ENCODE peak calls at places on chromosomes 4 and X, in nine cellular contexts. One of them, this sample, is unnamed.

GRCh38 chr4:41709844-41710481 is 38.6 kb downstream of the PHOX2B start:
- DNase-seq in AG04450: peak; percentile 49
- DNase-seq in choroid plexus epithelial cell: peak; percentile 80
- DNase-seq in heart right ventricle: no peak
- DNase-seq in tibial nerve: no peak
- DNase-seq in suprapubic skin: no peak
- DNase-seq in HFF-Myc: peak; percentile 77
- DNase-seq in uterus: no peak
- DNase-seq in endothelial cell: no peak
- DNase-seq in this sample: no peak

GRCh38 chrX:134526399-134526798 is 66.4 kb downstream of the HPRT1 start:
- DNase-seq in AG04450: no peak
- DNase-seq in choroid plexus epithelial cell: no peak
- DNase-seq in heart right ventricle: no peak
- DNase-seq in tibial nerve: no peak
- DNase-seq in suprapubic skin: no peak
- DNase-seq in HFF-Myc: no peak
- DNase-seq in uterus: no peak
- DNase-seq in endothelial cell: no peak
- DNase-seq in this sample: no peak

GRCh38 chr4:76035146-76035545 is 724 bp downstream of the CXCL11 start:
- DNase-seq in AG04450: no peak
- DNase-seq in choroid plexus epithelial cell: no peak
- DNase-seq in heart right ventricle: no peak
- DNase-seq in tibial nerve: no peak
- DNase-seq in suprapubic skin: no peak
- DNase-seq in HFF-Myc: no peak
- DNase-seq in uterus: no peak
- DNase-seq in endothelial cell: no peak
- DNase-seq in this sample: no peak

GRCh38 chrX:44431206-44431605 is 87.7 kb upstream of the EFHC2 start:
- DNase-seq in AG04450: no peak
- DNase-seq in choroid plexus epithelial cell: no peak
- DNase-seq in heart right ventricle: no peak
- DNase-seq in tibial nerve: no peak
- DNase-seq in suprapubic skin: no peak
- DNase-seq in HFF-Myc: no peak
- DNase-seq in uterus: no peak
- DNase-seq in endothelial cell: no peak
- DNase-seq in this sample: no peak

GRCh38 chrX:108763559-108763958 is 27.2 kb upstream of the IRS4 start:
- DNase-seq in AG04450: no peak
- DNase-seq in choroid plexus epithelial cell: no peak
- DNase-seq in heart right ventricle: no peak
- DNase-seq in tibial nerve: no peak
- DNase-seq in suprapubic skin: no peak
- DNase-seq in HFF-Myc: no peak
- DNase-seq in uterus: no peak
- DNase-seq in endothelial cell: no peak
- DNase-seq in this sample: no peak

GRCh38 chrX:50648151-50648550 is 165.8 kb downstream of the SHROOM4 start:
- DNase-seq in AG04450: no peak
- DNase-seq in choroid plexus epithelial cell: peak; percentile 2
- DNase-seq in heart right ventricle: no peak
- DNase-seq in tibial nerve: no peak
- DNase-seq in suprapubic skin: no peak
- DNase-seq in HFF-Myc: no peak
- DNase-seq in uterus: no peak
- DNase-seq in endothelial cell: no peak
- DNase-seq in this sample: no peak

GRCh38 chr4:110290511-110290910 is 92.1 kb upstream of the ELOVL6 start:
- DNase-seq in AG04450: no peak
- DNase-seq in choroid plexus epithelial cell: no peak
- DNase-seq in heart right ventricle: no peak
- DNase-seq in tibial nerve: no peak
- DNase-seq in suprapubic skin: no peak
- DNase-seq in HFF-Myc: no peak
- DNase-seq in uterus: no peak
- DNase-seq in endothelial cell: no peak
- DNase-seq in this sample: no peak

GRCh38 chr4:165814256-165815010 is 58.6 kb upstream of the TLL1 start:
- DNase-seq in AG04450: no peak
- DNase-seq in choroid plexus epithelial cell: peak; percentile 4
- DNase-seq in heart right ventricle: no peak
- DNase-seq in tibial nerve: no peak
- DNase-seq in suprapubic skin: no peak
- DNase-seq in HFF-Myc: no peak
- DNase-seq in uterus: no peak
- DNase-seq in endothelial cell: no peak
- DNase-seq in this sample: no peak

GRCh38 chr4:173213296-173213695 is 44.7 kb downstream of the GALNT7 start:
- DNase-seq in AG04450: no peak
- DNase-seq in choroid plexus epithelial cell: no peak
- DNase-seq in heart right ventricle: no peak
- DNase-seq in tibial nerve: no peak
- DNase-seq in suprapubic skin: no peak
- DNase-seq in HFF-Myc: no peak
- DNase-seq in uterus: no peak
- DNase-seq in endothelial cell: no peak
- DNase-seq in this sample: no peak

GRCh38 chrX:28901637-28902036 is 314.4 kb downstream of the IL1RAPL1 start:
- DNase-seq in AG04450: peak; percentile 13
- DNase-seq in choroid plexus epithelial cell: peak; percentile 36
- DNase-seq in heart right ventricle: no peak
- DNase-seq in tibial nerve: no peak
- DNase-seq in suprapubic skin: no peak
- DNase-seq in HFF-Myc: no peak
- DNase-seq in uterus: no peak
- DNase-seq in endothelial cell: no peak
- DNase-seq in this sample: no peak

GRCh38 chr4:43842594-43842993 is 606.0 kb downstream of the KCTD8 start:
- DNase-seq in AG04450: no peak
- DNase-seq in choroid plexus epithelial cell: no peak
- DNase-seq in heart right ventricle: no peak
- DNase-seq in tibial nerve: no peak
- DNase-seq in suprapubic skin: no peak
- DNase-seq in HFF-Myc: no peak
- DNase-seq in uterus: no peak
- DNase-seq in endothelial cell: no peak
- DNase-seq in this sample: no peak

DNA sequence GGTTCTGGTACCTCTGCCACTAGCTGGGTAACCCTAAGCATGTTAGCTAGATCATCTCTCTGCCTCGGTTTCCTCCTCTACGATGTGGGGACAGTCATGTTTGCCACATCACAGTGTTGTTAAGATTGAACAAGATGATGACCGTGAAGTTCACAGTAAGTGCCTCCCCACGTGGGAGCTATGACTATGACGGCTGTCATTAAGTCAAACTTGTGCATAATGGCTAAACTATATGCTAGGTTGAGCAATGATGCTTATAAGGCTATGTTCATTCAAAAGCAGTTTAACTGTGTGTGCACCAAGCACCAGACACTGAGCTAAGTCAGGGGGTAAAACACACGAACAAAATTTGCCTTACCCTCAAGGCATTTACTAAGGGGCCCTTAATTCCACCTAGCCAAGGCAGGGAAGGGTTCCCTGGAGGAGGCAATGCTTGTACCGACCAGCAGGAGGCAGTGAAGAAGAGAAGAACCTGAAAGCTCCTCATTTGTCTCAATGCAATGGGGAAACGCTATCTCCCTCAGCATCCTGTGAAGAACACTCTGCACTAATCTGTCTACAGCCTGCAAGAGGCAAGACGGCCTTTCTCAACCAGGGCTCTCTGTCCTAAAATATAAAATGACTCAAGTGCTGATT is 52.9 kb downstream of the MAP7D2 start:
- DNase-seq in AG04450: no peak
- DNase-seq in choroid plexus epithelial cell: no peak
- DNase-seq in heart right ventricle: no peak
- DNase-seq in tibial nerve: no peak
- DNase-seq in suprapubic skin: no peak
- DNase-seq in HFF-Myc: no peak
- DNase-seq in uterus: no peak
- DNase-seq in endothelial cell: no peak
- DNase-seq in this sample: no peak
- TF ChIP-seq CTCF in AG04450: peak; percentile 35
- TF ChIP-seq CTCF in choroid plexus epithelial cell: peak; percentile 49
- TF ChIP-seq CTCF in heart right ventricle: no peak
- TF ChIP-seq CTCF in tibial nerve: no peak
- TF ChIP-seq CTCF in suprapubic skin: no peak
- TF ChIP-seq CTCF in HFF-Myc: no peak
- TF ChIP-seq CTCF in uterus: no peak
- TF ChIP-seq CTCF in endothelial cell: peak; percentile 29
- TF ChIP-seq CTCF in this sample: no peak

DNA sequence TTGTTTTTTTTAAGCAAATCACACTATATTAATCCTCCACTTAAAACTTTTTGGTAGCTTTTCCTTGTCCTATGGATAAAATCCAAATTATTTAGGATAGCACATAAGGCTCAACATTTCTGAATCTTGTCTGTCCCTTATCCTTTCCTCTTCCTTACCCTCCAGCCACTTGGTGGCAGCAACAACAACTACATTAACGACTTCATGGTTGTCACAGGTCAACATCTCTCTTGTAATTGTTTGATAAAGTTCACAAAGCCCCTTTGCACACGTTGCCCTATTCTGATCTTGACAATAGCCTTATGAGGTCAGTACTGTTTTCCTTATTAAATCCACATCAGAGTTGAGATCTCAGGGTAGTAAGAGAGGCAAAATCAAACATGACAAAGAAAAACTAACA is 269.0 kb upstream of the PABPC4L start:
- DNase-seq in AG04450: no peak
- DNase-seq in choroid plexus epithelial cell: peak; percentile 28
- DNase-seq in heart right ventricle: no peak
- DNase-seq in tibial nerve: no peak
- DNase-seq in suprapubic skin: no peak
- DNase-seq in HFF-Myc: peak; percentile 1
- DNase-seq in uterus: no peak
- DNase-seq in endothelial cell: peak; percentile 36
- DNase-seq in this sample: no peak
- TF ChIP-seq CTCF in AG04450: no peak
- TF ChIP-seq CTCF in choroid plexus epithelial cell: peak; percentile 39
- TF ChIP-seq CTCF in heart right ventricle: peak; percentile 38
- TF ChIP-seq CTCF in tibial nerve: no peak
- TF ChIP-seq CTCF in suprapubic skin: no peak
- TF ChIP-seq CTCF in HFF-Myc: no peak
- TF ChIP-seq CTCF in uterus: no peak
- TF ChIP-seq CTCF in endothelial cell: no peak
- TF ChIP-seq CTCF in this sample: peak; percentile 14

DNA sequence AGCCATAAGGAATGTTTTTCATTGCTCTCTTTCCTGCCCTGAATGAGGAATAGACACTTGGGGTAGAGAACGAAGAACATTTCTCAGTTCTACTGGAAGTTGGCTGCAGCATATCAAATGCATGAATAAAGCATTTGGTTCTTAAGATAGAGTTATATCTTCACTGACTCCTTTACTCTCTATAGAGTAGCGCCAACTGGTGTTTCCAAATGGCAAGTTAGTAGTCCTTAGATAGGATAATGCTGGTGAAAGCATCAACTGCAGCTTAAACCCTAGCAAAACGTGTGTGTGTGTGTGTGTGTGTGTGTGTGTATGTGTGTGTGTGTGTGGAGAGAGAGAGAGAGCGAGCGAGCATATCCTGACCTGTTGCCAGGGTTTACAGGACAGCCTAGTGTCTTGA is 62.2 kb upstream of the FRMPD4 start:
- DNase-seq in AG04450: no peak
- DNase-seq in choroid plexus epithelial cell: peak; percentile 3
- DNase-seq in heart right ventricle: no peak
- DNase-seq in tibial nerve: no peak
- DNase-seq in suprapubic skin: no peak
- DNase-seq in HFF-Myc: no peak
- DNase-seq in uterus: no peak
- DNase-seq in endothelial cell: no peak
- DNase-seq in this sample: no peak
- TF ChIP-seq CTCF in AG04450: peak; percentile 32
- TF ChIP-seq CTCF in choroid plexus epithelial cell: peak; percentile 16
- TF ChIP-seq CTCF in heart right ventricle: no peak
- TF ChIP-seq CTCF in tibial nerve: no peak
- TF ChIP-seq CTCF in suprapubic skin: no peak
- TF ChIP-seq CTCF in HFF-Myc: no peak
- TF ChIP-seq CTCF in uterus: no peak
- TF ChIP-seq CTCF in endothelial cell: no peak
- TF ChIP-seq CTCF in this sample: no peak

GRCh38 chr4:143396695-143397094 is 60.0 kb downstream of the GAB1 start:
- DNase-seq in AG04450: no peak
- DNase-seq in choroid plexus epithelial cell: no peak
- DNase-seq in heart right ventricle: no peak
- DNase-seq in tibial nerve: no peak
- DNase-seq in suprapubic skin: no peak
- DNase-seq in HFF-Myc: no peak
- DNase-seq in uterus: no peak
- DNase-seq in endothelial cell: no peak
- DNase-seq in this sample: no peak
- TF ChIP-seq CTCF in AG04450: peak; percentile 39
- TF ChIP-seq CTCF in choroid plexus epithelial cell: peak; percentile 38
- TF ChIP-seq CTCF in heart right ventricle: no peak
- TF ChIP-seq CTCF in tibial nerve: no peak
- TF ChIP-seq CTCF in suprapubic skin: no peak
- TF ChIP-seq CTCF in HFF-Myc: peak; percentile 32
- TF ChIP-seq CTCF in uterus: no peak
- TF ChIP-seq CTCF in endothelial cell: no peak
- TF ChIP-seq CTCF in this sample: no peak

GRCh38 chr4:185656467-185656890 is 121.2 kb upstream of the PDLIM3 start:
- DNase-seq in AG04450: no peak
- DNase-seq in choroid plexus epithelial cell: peak; percentile 82
- DNase-seq in heart right ventricle: peak; percentile 47
- DNase-seq in tibial nerve: no peak
- DNase-seq in suprapubic skin: no peak
- DNase-seq in HFF-Myc: no peak
- DNase-seq in uterus: no peak
- DNase-seq in endothelial cell: no peak
- DNase-seq in this sample: peak; percentile 85
- TF ChIP-seq CTCF in AG04450: peak; percentile 48
- TF ChIP-seq CTCF in choroid plexus epithelial cell: peak; percentile 84
- TF ChIP-seq CTCF in heart right ventricle: no peak
- TF ChIP-seq CTCF in tibial nerve: peak; percentile 22
- TF ChIP-seq CTCF in suprapubic skin: peak; percentile 23
- TF ChIP-seq CTCF in HFF-Myc: no peak
- TF ChIP-seq CTCF in uterus: peak; percentile 20
- TF ChIP-seq CTCF in endothelial cell: no peak
- TF ChIP-seq CTCF in this sample: peak; percentile 38

GRCh38 chrX:129116651-129117050 is 406.6 kb downstream of the SMARCA1 start:
- DNase-seq in AG04450: no peak
- DNase-seq in choroid plexus epithelial cell: no peak
- DNase-seq in heart right ventricle: no peak
- DNase-seq in tibial nerve: no peak
- DNase-seq in suprapubic skin: no peak
- DNase-seq in HFF-Myc: no peak
- DNase-seq in uterus: no peak
- DNase-seq in endothelial cell: no peak
- DNase-seq in this sample: no peak
- TF ChIP-seq CTCF in AG04450: no peak
- TF ChIP-seq CTCF in choroid plexus epithelial cell: no peak
- TF ChIP-seq CTCF in heart right ventricle: no peak
- TF ChIP-seq CTCF in tibial nerve: no peak
- TF ChIP-seq CTCF in suprapubic skin: no peak
- TF ChIP-seq CTCF in HFF-Myc: no peak
- TF ChIP-seq CTCF in uterus: no peak
- TF ChIP-seq CTCF in endothelial cell: no peak
- TF ChIP-seq CTCF in this sample: no peak

GRCh38 chr4:159455675-159456235 is 352.9 kb downstream of the RAPGEF2 start:
- DNase-seq in AG04450: no peak
- DNase-seq in choroid plexus epithelial cell: peak; percentile 69
- DNase-seq in heart right ventricle: peak; percentile 20
- DNase-seq in tibial nerve: no peak
- DNase-seq in suprapubic skin: no peak
- DNase-seq in HFF-Myc: no peak
- DNase-seq in uterus: no peak
- DNase-seq in endothelial cell: peak; percentile 48
- DNase-seq in this sample: no peak
- TF ChIP-seq CTCF in AG04450: peak; percentile 93
- TF ChIP-seq CTCF in choroid plexus epithelial cell: peak; percentile 86
- TF ChIP-seq CTCF in heart right ventricle: peak; percentile 68
- TF ChIP-seq CTCF in tibial nerve: peak; percentile 45
- TF ChIP-seq CTCF in suprapubic skin: no peak
- TF ChIP-seq CTCF in HFF-Myc: peak; percentile 83
- TF ChIP-seq CTCF in uterus: no peak
- TF ChIP-seq CTCF in endothelial cell: peak; percentile 59
- TF ChIP-seq CTCF in this sample: peak; percentile 59